ENCODE peak calls at places on chromosomes 5 and 9, in seven cellular contexts. E is PC-3, W is heart left ventricle, B is right lobe of liver, C is fibroblast of lung, Y is SJSA1, T is SJCRH30. V is an unnamed sample. For H3K27me3 and H3K4me1, the result is how much of the 10 kb centered on the place peaks cover.

GRCh38 chr5:66629446-66629845 is 33.3 kb downstream of the MAST4 start:
- DNase-seq in E (no peak), W (no peak), B (no peak), C (no peak), Y (no peak), T (peak), V (no peak)

GRCh38 chr5:95549030-95549429 is 5.7 kb downstream of the SKIC3 start:
- DNase-seq in E (no peak), W (no peak), B (no peak), C (no peak), Y (no peak), T (no peak), V (no peak)

GRCh38 chr5:31935702-31936347 is 238.3 kb downstream of the GOLPH3 start:
- DNase-seq in E (no peak), W (no peak), B (no peak), C (no peak), Y (no peak), T (peak), V (no peak)

GRCh38 chr5:28374492-28374934 is 1336.1 kb upstream of the CDH9 start:
- DNase-seq in E (peak), W (no peak), B (no peak), C (peak), Y (no peak), T (peak), V (no peak)

GRCh38 chr5:170541146-170541769 is 37.4 kb downstream of the KCNIP1 start:
- DNase-seq in E (no peak), W (no peak), B (no peak), C (no peak), Y (no peak), T (no peak), V (no peak)

GRCh38 chr5:174378116-174378874 is 332.8 kb downstream of the NSG2 start:
- DNase-seq in E (peak), W (no peak), B (no peak), C (no peak), Y (no peak), T (no peak), V (no peak)

GRCh38 chr5:31847354-31847753 is 208.4 kb downstream of the PDZD2 start:
- DNase-seq in E (no peak), W (peak), B (no peak), C (no peak), Y (no peak), T (no peak), V (peak)

GRCh38 chr9:124358617-124359016 is 56.6 kb downstream of the PSMB7 start:
- DNase-seq in E (no peak), W (no peak), B (no peak), C (no peak), Y (no peak), T (no peak), V (no peak)

GRCh38 chr5:137035480-137035878 is 463.6 kb downstream of the SPOCK1 start:
- DNase-seq in E (no peak), W (no peak), B (no peak), C (peak), Y (no peak), T (no peak), V (no peak)

GRCh38 chr9:121972501-121972981 is 120.6 kb downstream of the TTLL11 start:
- DNase-seq in E (peak), W (no peak), B (no peak), C (peak), Y (peak), T (no peak), V (no peak)

GRCh38 chr9:134056483-134057310 is 11.1 kb downstream of the BRD3 start:
- DNase-seq in E (no peak), W (peak), B (peak), C (no peak), Y (no peak), T (no peak), V (no peak)

GRCh38 chr9:89139450-89139849 is 39.2 kb downstream of the SHC3 start:
- DNase-seq in E (no peak), W (no peak), B (no peak), C (peak), Y (no peak), T (no peak), V (no peak)

GRCh38 chr5:173885481-173886010 is 2.6 kb upstream of the CPEB4 start:
- DNase-seq in E (no peak), W (no peak), B (no peak), C (no peak), Y (no peak), T (no peak), V (no peak)

GRCh38 chr9:120914410-120914809 is 12.2 kb downstream of the TRAF1 start:
- DNase-seq in E (no peak), W (peak), B (no peak), C (no peak), Y (no peak), T (no peak), V (no peak)

GRCh38 chr5:119171686-119172085 is 100.8 kb downstream of the DMXL1 start:
- DNase-seq in E (peak), W (no peak), B (no peak), C (no peak), Y (no peak), T (no peak), V (no peak)

GRCh38 chr5:66877843-66878242 is 281.6 kb downstream of the MAST4 start:
- DNase-seq in E (peak), W (no peak), B (no peak), C (peak), Y (no peak), T (no peak), V (no peak)

GRCh38 chr5:129098488-129099183 is 4.1 kb downstream of the ISOC1 start:
- DNase-seq in E (no peak), W (no peak), B (no peak), C (no peak), Y (no peak), T (peak), V (no peak)

GRCh38 chr5:129094924-129095797 is 612 bp downstream of the ISOC1 start:
- DNase-seq in E (peak), W (peak), B (peak), C (peak), Y (peak), T (peak), V (peak)

GRCh38 chr5:129096382-129096991 is 1.9 kb downstream of the ISOC1 start:
- DNase-seq in E (peak), W (no peak), B (no peak), C (no peak), Y (no peak), T (peak), V (no peak)

GRCh38 chr5:129097498-129098296 is 3.1 kb downstream of the ISOC1 start:
- DNase-seq in E (no peak), W (peak), B (no peak), C (no peak), Y (no peak), T (peak), V (no peak)

GRCh38 chr5:129094087-129094923 is at the start of gene ISOC1:
- DNase-seq in E (peak), W (peak), B (peak), C (peak), Y (peak), T (peak), V (peak)
- H3K27me3 ChIP-seq in E (under half), W (under half), B (under half), C (under half), Y (under half), T (under half), V (under half)

DNA sequence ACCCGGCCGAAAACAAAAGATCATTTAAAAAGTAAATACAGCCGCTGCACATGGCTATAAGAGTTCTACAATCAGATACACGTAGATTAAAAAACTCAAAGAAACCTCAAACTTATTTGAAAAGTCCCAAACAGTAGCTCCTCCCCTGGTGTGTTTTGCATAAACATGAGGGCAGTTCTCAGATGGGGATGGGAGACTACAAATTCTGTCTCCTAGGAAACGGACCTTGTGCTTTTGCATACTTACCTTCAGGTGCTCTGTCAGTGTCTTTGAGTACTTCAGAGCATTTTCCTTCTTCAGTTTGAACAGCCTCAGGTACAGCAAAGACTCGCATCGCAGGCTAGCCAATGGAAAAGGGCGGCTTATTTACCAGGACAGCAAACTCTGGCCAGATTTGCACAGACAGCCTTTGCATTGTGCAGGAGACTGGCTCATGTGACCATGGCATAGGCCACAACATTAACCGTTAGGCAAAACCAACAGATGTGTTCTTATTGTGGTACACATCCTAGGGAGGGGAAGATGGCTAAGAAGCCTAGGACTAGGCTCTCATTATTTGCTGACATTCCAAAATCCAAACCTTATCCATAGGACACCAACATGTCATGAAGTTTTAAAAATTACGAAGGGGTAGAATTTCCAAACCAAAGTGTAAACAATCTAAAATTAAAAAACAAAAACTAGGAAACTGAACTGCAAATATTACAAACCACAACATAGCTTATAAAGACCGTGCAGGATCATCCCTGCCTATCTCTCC is 12.8 kb downstream of the LEAP2 start:
- DNase-seq in E (no peak), W (no peak), B (no peak), C (no peak), Y (no peak), T (no peak), V (no peak)
- H3K27ac ChIP-seq in E (no peak), W (no peak), B (no peak), C (no peak), Y (no peak), T (no peak), V (no peak)

GRCh38 chr9:136242908-136243525 is 2.6 kb downstream of the QSOX2 start:
- DNase-seq in E (peak), W (no peak), B (no peak), C (no peak), Y (no peak), T (no peak), V (no peak)
- H3K4me1 ChIP-seq in E (under half), W (half or more), B (under half), C (under half), Y (under half), T (under half), V (under half)

DNA sequence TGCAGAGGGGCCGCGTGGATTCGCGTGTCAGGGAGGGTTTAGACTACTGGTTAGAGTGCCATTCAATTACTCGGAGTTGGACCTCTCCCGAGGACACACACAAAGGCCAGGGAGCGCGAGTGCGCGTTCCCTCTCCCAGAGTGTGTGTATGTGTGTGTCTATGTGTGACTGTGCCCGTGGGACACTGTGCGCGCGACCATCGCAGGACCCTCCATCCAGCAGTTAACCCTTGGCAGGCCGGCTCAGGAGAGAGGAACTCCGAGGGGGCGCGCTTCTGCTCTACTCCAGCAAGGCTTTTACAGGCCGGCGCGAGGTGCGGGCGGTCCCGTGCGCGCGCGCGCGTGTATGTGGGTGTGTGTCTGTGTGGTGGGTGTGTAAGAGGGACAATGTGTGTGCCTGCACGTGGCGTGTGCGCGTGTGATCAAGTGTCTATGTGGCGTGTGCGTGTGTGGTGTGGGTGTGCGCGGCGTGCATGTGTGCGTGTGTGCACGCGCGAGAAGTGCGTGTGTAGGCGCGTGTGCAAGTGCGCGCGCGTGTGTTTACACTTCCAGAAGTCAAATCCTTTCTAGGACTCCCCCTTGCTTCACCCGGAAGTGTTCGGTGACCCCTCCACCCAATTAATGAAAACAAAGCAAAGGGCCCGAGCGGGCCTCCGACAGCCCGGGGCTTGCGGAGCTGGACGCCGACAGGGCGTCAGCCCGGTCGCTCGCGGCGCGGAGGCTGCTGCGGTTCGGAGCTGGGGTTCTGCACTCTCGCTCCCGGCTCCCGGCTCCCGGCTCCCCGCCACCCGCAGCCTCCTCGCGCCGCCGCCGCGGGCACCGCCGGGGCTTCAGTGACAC is 75.3 kb upstream of the TBCA start:
- DNase-seq in E (no peak), W (no peak), B (peak), C (peak), Y (no peak), T (peak), V (peak)
- H3K27me3 ChIP-seq in E (under half), W (under half), B (under half), C (under half), Y (under half), T (under half), V (under half)

DNA sequence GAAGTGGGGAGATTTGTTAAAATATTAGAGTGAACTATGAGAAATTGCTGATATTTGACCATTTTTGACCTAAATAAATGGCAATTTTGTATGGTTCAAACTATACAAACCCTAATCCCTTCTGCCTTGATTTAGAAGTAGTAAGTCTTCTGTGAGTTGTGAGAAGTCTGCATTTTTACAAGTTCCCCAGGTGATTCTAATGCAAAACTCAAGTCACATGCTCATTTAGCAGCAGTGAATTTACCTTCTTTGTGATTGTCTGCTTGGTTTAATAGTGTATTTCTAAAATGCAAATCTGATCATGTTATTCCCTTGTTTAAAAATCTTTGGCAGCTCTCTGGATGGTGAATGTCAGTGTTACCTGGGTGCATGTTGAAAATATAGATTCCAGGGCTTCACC is 2.8 kb downstream of the MEGF10 start:
- DNase-seq in E (no peak), W (no peak), B (no peak), C (no peak), Y (no peak), T (no peak), V (no peak)
- H3K27ac ChIP-seq in E (no peak), W (no peak), B (no peak), C (no peak), Y (no peak), T (no peak), V (no peak)

GRCh38 chr5:171953860-171954701 is 52.4 kb downstream of the FBXW11 start:
- DNase-seq in E (peak), W (no peak), B (no peak), C (peak), Y (no peak), T (no peak), V (no peak)

GRCh38 chr5:171956314-171956713 is 50.1 kb downstream of the FBXW11 start:
- DNase-seq in E (no peak), W (no peak), B (no peak), C (no peak), Y (no peak), T (no peak), V (no peak)

GRCh38 chr5:171956870-171957501 is 49.5 kb downstream of the FBXW11 start:
- DNase-seq in E (no peak), W (no peak), B (no peak), C (no peak), Y (no peak), T (no peak), V (no peak)

GRCh38 chr5:171954721-171955120 is 51.7 kb downstream of the FBXW11 start:
- DNase-seq in E (peak), W (no peak), B (no peak), C (peak), Y (no peak), T (no peak), V (no peak)

GRCh38 chr5:171955761-171956160 is 50.7 kb downstream of the FBXW11 start:
- DNase-seq in E (no peak), W (no peak), B (no peak), C (no peak), Y (no peak), T (no peak), V (no peak)
- H3K4me1 ChIP-seq in E (under half), W (half or more), B (under half), C (under half), Y (under half), T (under half), V (under half)

GRCh38 chr9:135760465-135760864 is 58.5 kb downstream of the KCNT1 start:
- DNase-seq in E (no peak), W (no peak), B (no peak), C (no peak), Y (no peak), T (no peak), V (no peak)

GRCh38 chr9:135761845-135762168 is 59.8 kb downstream of the KCNT1 start:
- DNase-seq in E (no peak), W (no peak), B (no peak), C (no peak), Y (no peak), T (no peak), V (no peak)

GRCh38 chr9:135759676-135760300 is 57.8 kb downstream of the KCNT1 start:
- DNase-seq in E (no peak), W (no peak), B (no peak), C (no peak), Y (no peak), T (no peak), V (no peak)

GRCh38 chr9:135762921-135763320 is 60.9 kb downstream of the KCNT1 start:
- DNase-seq in E (no peak), W (no peak), B (no peak), C (no peak), Y (no peak), T (no peak), V (no peak)

GRCh38 chr9:135761150-135761844 is 59.3 kb downstream of the KCNT1 start:
- DNase-seq in E (no peak), W (no peak), B (no peak), C (no peak), Y (no peak), T (no peak), V (no peak)
- H3K27me3 ChIP-seq in E (under half), W (under half), B (under half), C (under half), Y (under half), T (under half), V (under half)

DNA sequence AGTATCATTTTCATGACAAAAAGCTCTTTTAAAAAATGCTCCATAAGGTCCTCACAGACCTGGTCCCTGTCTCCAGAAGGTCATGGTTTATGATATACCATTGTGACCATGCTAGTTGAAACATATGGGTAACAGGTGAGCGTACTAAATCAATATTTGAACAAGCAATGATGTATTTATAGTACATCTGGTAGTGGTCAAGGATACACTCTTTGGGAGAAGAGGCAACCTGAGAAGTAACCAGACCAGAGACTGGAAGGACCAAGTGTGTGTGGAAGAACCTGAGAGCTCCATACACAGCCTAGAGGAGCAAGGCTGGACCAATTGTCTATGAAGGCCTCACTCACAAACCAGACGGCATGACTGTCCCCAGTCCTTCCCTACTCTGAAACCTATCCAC is 55.1 kb downstream of the LHFPL2 start:
- DNase-seq in E (peak), W (no peak), B (no peak), C (no peak), Y (no peak), T (no peak), V (no peak)
- H3K27ac ChIP-seq in E (peak), W (no peak), B (no peak), C (peak), Y (no peak), T (no peak), V (no peak)